ENCODE peak calls at places on chromosomes 12 and 14, in four cellular contexts. D is HEK293T, B is WTC11, W is GM10248. A is an unnamed sample.
A peak's percentile ranks its signal among the peaks of the same experiment; 100 is the strongest.

GRCh38 chr12:93146970-93147369 is 217.9 kb upstream of the EEA1 start:
- DNase-seq in D (no peak), B (no peak), W (no peak), A (no peak)

GRCh38 chr12:5402536-5402935 is 29.4 kb upstream of the NTF3 start:
- DNase-seq in D (no peak), B (no peak), W (no peak), A (no peak)

GRCh38 chr12:110058875-110059615 is 10.7 kb upstream of the C12orf76 start:
- DNase-seq in D (no peak), B (no peak), W (no peak), A (no peak)

GRCh38 chr14:98909251-98909944 is 362.6 kb downstream of the BCL11B start:
- DNase-seq in D (no peak), B (no peak), W (no peak), A (no peak)

GRCh38 chr12:117037296-117038022 is 61.8 kb downstream of the TESC start:
- DNase-seq in D (no peak), B (no peak), W (no peak), A (no peak)

GRCh38 chr14:51304956-51305355 is 64.9 kb downstream of the TMX1 start:
- DNase-seq in D (no peak), B (no peak), W (no peak), A (no peak)

GRCh38 chr12:101127521-101128219 is 82.4 kb downstream of the SLC5A8 start:
- DNase-seq in D (no peak), B (no peak), W (no peak), A (no peak)

GRCh38 chr14:100871234-100872186 is 32.0 kb downstream of the RTL1 start:
- DNase-seq in D (no peak), B (no peak), W (no peak), A (no peak)

GRCh38 chr14:54652188-54652889 is 85.4 kb downstream of the SAMD4A start:
- DNase-seq in D (peak; percentile 54), B (peak; percentile 59), W (no peak), A (peak; percentile 53)

GRCh38 chr12:130611026-130611905 is 104.8 kb downstream of the RIMBP2 start:
- DNase-seq in D (no peak), B (no peak), W (no peak), A (no peak)

GRCh38 chr12:127660961-127661360 is 606.0 kb upstream of the TMEM132C start:
- DNase-seq in D (no peak), B (no peak), W (no peak), A (no peak)

GRCh38 chr14:23694085-23694975 is 58.2 kb downstream of the DHRS2 start:
- DNase-seq in D (no peak), B (peak; percentile 37), W (no peak), A (no peak)

GRCh38 chr12:57737467-57738141 is 938 bp downstream of the AGAP2 start:
- DNase-seq in D (no peak), B (peak; percentile 54), W (no peak), A (no peak)

GRCh38 chr14:63923422-63923752 is 70.6 kb downstream of the SYNE2 start:
- DNase-seq in D (no peak), B (no peak), W (no peak), A (no peak)

GRCh38 chr12:16608346-16608745 is 2.4 kb upstream of the LMO3 start:
- DNase-seq in D (no peak), B (no peak), W (no peak), A (no peak)

GRCh38 chr14:60707858-60708257 is 16.3 kb downstream of the SIX4 start:
- DNase-seq in D (peak; percentile 20), B (no peak), W (no peak), A (no peak)

GRCh38 chr12:79887912-79888311 is 47.0 kb downstream of the PPP1R12A start:
- DNase-seq in D (no peak), B (no peak), W (no peak), A (no peak)

GRCh38 chr12:72271741-72272661 is at the start of gene TRHDE:
- DNase-seq in D (peak; percentile 67), B (peak; percentile 64), W (peak; percentile 11), A (peak; percentile 61)

GRCh38 chr12:63098851-63099250 is 52.1 kb downstream of the AVPR1A start:
- DNase-seq in D (peak; percentile 8), B (no peak), W (no peak), A (no peak)

GRCh38 chr12:78871566-78871965 is 7.0 kb downstream of the SYT1 start:
- DNase-seq in D (no peak), B (no peak), W (no peak), A (no peak)

GRCh38 chr12:108190529-108190928 is 61.4 kb downstream of the WSCD2 start:
- DNase-seq in D (no peak), B (no peak), W (no peak), A (no peak)

GRCh38 chr12:113880993-113881392 is 85.1 kb downstream of the RBM19 start:
- DNase-seq in D (no peak), B (no peak), W (no peak), A (no peak)

GRCh38 chr12:52949413-52950331 is 754 bp downstream of the KRT18 start:
- DNase-seq in D (no peak), B (peak; percentile 43), W (no peak), A (no peak)

GRCh38 chr12:122870867-122871664 is 24.9 kb downstream of the VPS37B start:
- DNase-seq in D (no peak), B (no peak), W (no peak), A (no peak)

GRCh38 chr12:104521731-104522130 is 65.0 kb downstream of the CHST11 start:
- DNase-seq in D (no peak), B (no peak), W (no peak), A (no peak)

GRCh38 chr14:27278341-27278740 is 680.5 kb upstream of the NOVA1 start:
- DNase-seq in D (no peak), B (no peak), W (no peak), A (no peak)

GRCh38 chr12:7947011-7947410 is 11.0 kb upstream of the SLC2A3 start:
- DNase-seq in D (no peak), B (no peak), W (no peak), A (no peak)

GRCh38 chr12:59999291-59999690 is 403.5 kb downstream of the SLC16A7 start:
- DNase-seq in D (no peak), B (no peak), W (no peak), A (no peak)

GRCh38 chr12:95908573-95908972 is 33.8 kb downstream of the CCDC38 start:
- DNase-seq in D (no peak), B (no peak), W (no peak), A (no peak)

GRCh38 chr12:3299929-3300832 is 190.8 kb upstream of the PRMT8 start:
- DNase-seq in D (peak; percentile 83), B (peak; percentile 94), W (peak; percentile 83), A (peak; percentile 78)

GRCh38 chr12:82942963-82943362 is 256.3 kb downstream of the TMTC2 start:
- DNase-seq in D (peak; percentile 21), B (no peak), W (peak; percentile 15), A (no peak)